ENCODE peak calls at places on chromosomes 13 and 19, in six cellular contexts. J is HS-5, C is SK-N-MC, R is T-helper 2 cell, B is NCI-H1417, Z is SW 1271. Y is an unnamed sample.

GRCh38 chr13:113625965-113626661 is 31.9 kb downstream of the ATP4B start:
- DNase-seq in R (no peak), J (no peak), Z (peak; percentile 2), B (no peak), C (no peak), Y (no peak)

GRCh38 chr13:99743079-99743478 is 228.5 kb downstream of the ZIC5 start:
- DNase-seq in J (no peak), R (no peak), C (peak; percentile 34), Z (no peak), B (peak; percentile 100), Y (peak; percentile 99)

GRCh38 chr19:10871711-10872550 is 578 bp downstream of the CARM1 start:
- DNase-seq in J (no peak), Z (no peak), R (peak; percentile 56), B (peak; percentile 70), C (no peak), Y (peak; percentile 72)

GRCh38 chr19:6639439-6639838 is 30.5 kb downstream of the TNFSF14 start:
- DNase-seq in C (no peak), B (no peak), R (peak; percentile 80), Z (peak; percentile 6), J (peak; percentile 32), Y (no peak)

GRCh38 chr13:44974056-44974798 is 15.0 kb downstream of the NUFIP1 start:
- DNase-seq in C (no peak), J (no peak), Z (no peak), R (no peak), B (no peak), Y (no peak)

GRCh38 chr19:41223431-41224234 is 4.6 kb downstream of the AXL start:
- DNase-seq in C (no peak), Z (peak; percentile 85), B (no peak), J (peak; percentile 98), R (no peak), Y (no peak)

GRCh38 chr19:42306646-42307045 is 4.2 kb upstream of the PAFAH1B3 start:
- DNase-seq in R (peak; percentile 38), Z (no peak), J (no peak), B (no peak), C (no peak), Y (no peak)

GRCh38 chr19:46787331-46788100 is 878 bp downstream of the SLC1A5 start:
- DNase-seq in B (peak; percentile 68), C (no peak), J (no peak), Z (peak; percentile 28), R (peak; percentile 55), Y (peak; percentile 69)

GRCh38 chr13:35912841-35913240 is 218.3 kb downstream of the DCLK1 start:
- DNase-seq in J (no peak), B (no peak), Z (no peak), C (no peak), R (no peak), Y (no peak)

GRCh38 chr13:32159147-32159869 is 127.7 kb downstream of the FRY start:
- DNase-seq in B (no peak), Z (no peak), R (no peak), J (no peak), C (no peak), Y (no peak)

GRCh38 chr13:63516124-63516523 is 2100.5 kb upstream of the PCDH20 start:
- DNase-seq in C (no peak), J (no peak), Z (no peak), B (no peak), R (no peak), Y (no peak)

GRCh38 chr19:53644061-53644816 is 12.4 kb downstream of the DPRX start:
- DNase-seq in R (no peak), J (no peak), B (no peak), Z (no peak), C (no peak), Y (no peak)

GRCh38 chr13:51632643-51633357 is 48.5 kb downstream of the WDFY2 start:
- DNase-seq in R (no peak), B (no peak), C (no peak), J (no peak), Z (no peak), Y (peak; percentile 51)